ENCODE peak calls at places on chromosomes 1 and 21, in seven cellular contexts. N is NCI-H1105, A is Daoy, V is colonic mucosa, G is GM10248, M is HAP-1, B is anterior cingulate cortex. R is an unnamed sample.

GRCh38 chr1:30675761-30676160 is 47.6 kb downstream of the MATN1 start:
- DNase-seq in N (no peak), G (no peak), V (no peak), A (no peak), M (no peak), B (no peak), R (no peak)

GRCh38 chr1:29428997-29429396 is 192.7 kb downstream of the PTPRU start:
- DNase-seq in B (no peak), G (no peak), A (no peak), V (no peak), N (no peak), M (no peak), R (no peak)

GRCh38 chr1:151006331-151007052 is at the start of gene MINDY1:
- DNase-seq in V (peak), B (peak), G (peak), M (peak), A (peak), N (peak), R (peak)

GRCh38 chr1:117564227-117565082 is 41.4 kb upstream of the TENT5C start:
- DNase-seq in A (no peak), M (peak), G (no peak), B (no peak), V (no peak), N (no peak), R (no peak)

GRCh38 chr1:94865369-94865768 is 45.2 kb downstream of the SLC44A3 start:
- DNase-seq in N (no peak), A (peak), V (no peak), G (no peak), B (peak), M (peak), R (no peak)

GRCh38 chr1:184152502-184152901 is 101.0 kb downstream of the TSEN15 start:
- DNase-seq in A (peak), G (no peak), B (no peak), M (no peak), V (peak), N (no peak), R (no peak)

GRCh38 chr1:182259229-182259872 is 132.2 kb downstream of the GLUL start:
- DNase-seq in M (no peak), V (peak), G (no peak), B (peak), A (peak), N (no peak), R (no peak)

GRCh38 chr1:54365020-54365797 is 41.0 kb downstream of the SSBP3 start:
- DNase-seq in M (no peak), A (no peak), G (no peak), N (no peak), B (no peak), V (peak), R (no peak)

GRCh38 chr1:203672354-203672753 is 45.7 kb downstream of the ATP2B4 start:
- DNase-seq in M (no peak), N (no peak), G (no peak), B (peak), A (no peak), V (peak), R (no peak)

GRCh38 chr1:156756355-156756754 is 4.9 kb upstream of the HDGF start:
- DNase-seq in B (no peak), V (no peak), M (no peak), N (no peak), G (no peak), A (no peak), R (no peak)

GRCh38 chr1:22018583-22019559 is 17.4 kb downstream of the CELA3A start:
- DNase-seq in A (peak), N (no peak), M (no peak), B (no peak), V (no peak), G (peak), R (no peak)

GRCh38 chr1:108962681-108963051 is 618 bp downstream of the CLCC1 start:
- DNase-seq in G (no peak), B (no peak), A (peak), N (peak), M (peak), V (peak), R (no peak)

GRCh38 chr1:201260648-201261311 is 22.5 kb upstream of the PKP1 start:
- DNase-seq in G (no peak), A (no peak), N (no peak), M (no peak), B (no peak), V (no peak), R (no peak)

GRCh38 chr1:147741075-147741474 is 19.3 kb downstream of the GJA5 start:
- DNase-seq in G (no peak), A (no peak), M (no peak), B (no peak), V (no peak), N (no peak), R (no peak)

GRCh38 chr21:43295016-43295958 is 126.5 kb downstream of the CRYAA start:
- DNase-seq in M (no peak), G (no peak), B (no peak), V (no peak), N (no peak), A (no peak), R (no peak)

GRCh38 chr1:50308883-50309282 is 114.4 kb downstream of the DMRTA2 start:
- DNase-seq in V (peak), M (peak), N (no peak), A (no peak), G (peak), B (no peak), R (peak)

GRCh38 chr1:154342836-154343472 is 17.6 kb downstream of the ATP8B2 start:
- DNase-seq in B (no peak), N (no peak), A (no peak), M (no peak), G (no peak), V (no peak), R (no peak)

GRCh38 chr1:230827081-230827681 is 41.1 kb downstream of the C1orf198 start:
- DNase-seq in M (no peak), N (no peak), V (no peak), G (no peak), A (no peak), B (peak), R (no peak)

GRCh38 chr1:93753766-93754763 is 72.4 kb upstream of the BCAR3 start:
- DNase-seq in A (peak), V (no peak), N (no peak), G (no peak), B (no peak), M (no peak), R (no peak)

GRCh38 chr1:214552174-214552608 is 789 bp upstream of the PTPN14 start:
- DNase-seq in G (no peak), N (no peak), V (peak), A (peak), M (peak), B (no peak), R (peak)

GRCh38 chr1:161068306-161069200 is 1.1 kb downstream of the ARHGAP30 start:
- DNase-seq in B (peak), G (peak), N (no peak), V (peak), A (no peak), M (no peak), R (no peak)

GRCh38 chr1:18139198-18139981 is 31.8 kb downstream of the IGSF21 start:
- DNase-seq in G (no peak), A (peak), N (no peak), B (no peak), V (no peak), M (no peak), R (no peak)

GRCh38 chr1:202058001-202058908 is 47.9 kb downstream of the ELF3 start:
- DNase-seq in N (no peak), B (no peak), M (no peak), V (no peak), A (peak), G (no peak), R (no peak)

R was measured in NT2/D1.